ENCODE peak calls at places on chromosomes 4 and X, in ten cellular contexts. X is testis, K is IMR-90, S is A549, N is suprapubic skin, P is GM12878, W is Peyer's patch, H is spleen, F is HepG2, G is tibial nerve. C is an unnamed sample.

GRCh38 chr4:48018112-48018511 is 1.5 kb downstream of the NIPAL1 start:
- DNase-seq in N (no peak), H (no peak), X (no peak), S (no peak), F (no peak), G (no peak), P (no peak), K (no peak), W (no peak), C (no peak)

GRCh38 chrX:72238721-72239475 is at the start of gene ERCC6L:
- DNase-seq in P (peak), H (peak), X (peak), K (peak), W (peak), S (peak), G (peak), F (peak), N (peak), C (peak)

GRCh38 chr4:141195095-141195707 is 25.5 kb upstream of the ZNF330 start:
- DNase-seq in K (no peak), S (no peak), W (no peak), P (no peak), X (no peak), G (no peak), N (no peak), F (no peak), H (no peak), C (peak)

GRCh38 chr4:109014593-109015412 is 251.9 kb upstream of the ETNPPL start:
- DNase-seq in H (no peak), W (no peak), G (no peak), F (no peak), X (no peak), P (no peak), S (no peak), K (no peak), N (no peak), C (no peak)

GRCh38 chr4:185781555-185782215 is 30.3 kb downstream of the SORBS2 start:
- DNase-seq in S (no peak), K (no peak), G (no peak), X (no peak), W (no peak), P (no peak), H (no peak), N (no peak), F (no peak), C (no peak)

GRCh38 chr4:74016068-74016467 is 17.6 kb upstream of the CXCL5 start:
- DNase-seq in S (peak), G (no peak), W (no peak), N (no peak), H (no peak), F (no peak), X (no peak), P (no peak), K (peak), C (no peak)

GRCh38 chr4:54090804-54091623 is 8.9 kb upstream of the GSX2 start:
- DNase-seq in P (no peak), H (no peak), F (peak), W (no peak), S (no peak), N (no peak), X (peak), K (peak), G (no peak), C (peak)

GRCh38 chr4:5888222-5888701 is 4.6 kb downstream of the CRMP1 start:
- DNase-seq in N (no peak), X (no peak), K (no peak), S (no peak), H (no peak), F (no peak), W (no peak), P (no peak), G (no peak), C (no peak)

GRCh38 chr4:144820706-144821105 is 174.8 kb downstream of the HHIP start:
- DNase-seq in W (no peak), N (no peak), H (no peak), S (no peak), K (peak), P (no peak), F (no peak), G (no peak), X (no peak), C (no peak)

GRCh38 chr4:21544410-21544809 is 404.2 kb downstream of the KCNIP4 start:
- DNase-seq in X (peak), W (no peak), P (no peak), K (no peak), F (no peak), N (no peak), G (no peak), S (no peak), H (no peak), C (no peak)

GRCh38 chr4:87025614-87026041 is 90.8 kb downstream of the AFF1 start:
- DNase-seq in F (peak), N (no peak), S (peak), H (no peak), P (peak), X (no peak), G (no peak), W (no peak), K (no peak), C (no peak)

GRCh38 chr4:41832961-41833360 is 84.4 kb upstream of the PHOX2B start:
- DNase-seq in G (no peak), W (no peak), S (no peak), X (no peak), H (no peak), N (no peak), F (no peak), K (no peak), P (no peak), C (no peak)

GRCh38 chr4:188778880-188779279 is 639.6 kb downstream of the TRIML1 start:
- DNase-seq in F (no peak), G (no peak), X (no peak), P (no peak), H (no peak), W (no peak), S (no peak), N (no peak), K (peak), C (no peak)

GRCh38 chrX:43065978-43066377 is 288.0 kb upstream of the PPP1R2C start:
- DNase-seq in X (no peak), K (no peak), S (no peak), H (no peak), G (no peak), N (no peak), F (no peak), P (no peak), W (no peak), C (no peak)

GRCh38 chr4:184409911-184410692 is 64.2 kb downstream of the IRF2 start:
- DNase-seq in N (no peak), S (no peak), F (no peak), K (no peak), H (peak), X (no peak), G (no peak), P (no peak), W (peak), C (no peak)

GRCh38 chrX:128754130-128754529 is 701.9 kb upstream of the ACTRT1 start:
- DNase-seq in W (no peak), H (no peak), N (no peak), P (no peak), S (peak), F (peak), X (no peak), G (no peak), K (no peak), C (no peak)

GRCh38 chr4:70714061-70714468 is 7.7 kb upstream of the RUFY3 start:
- DNase-seq in X (no peak), P (no peak), N (no peak), H (no peak), G (no peak), W (peak), S (no peak), K (peak), F (peak), C (peak)

GRCh38 chr4:120066182-120066524 is 495 bp downstream of the MAD2L1 start:
- DNase-seq in X (no peak), N (no peak), G (no peak), S (no peak), F (peak), H (no peak), K (no peak), W (no peak), P (no peak), C (no peak)

DNA sequence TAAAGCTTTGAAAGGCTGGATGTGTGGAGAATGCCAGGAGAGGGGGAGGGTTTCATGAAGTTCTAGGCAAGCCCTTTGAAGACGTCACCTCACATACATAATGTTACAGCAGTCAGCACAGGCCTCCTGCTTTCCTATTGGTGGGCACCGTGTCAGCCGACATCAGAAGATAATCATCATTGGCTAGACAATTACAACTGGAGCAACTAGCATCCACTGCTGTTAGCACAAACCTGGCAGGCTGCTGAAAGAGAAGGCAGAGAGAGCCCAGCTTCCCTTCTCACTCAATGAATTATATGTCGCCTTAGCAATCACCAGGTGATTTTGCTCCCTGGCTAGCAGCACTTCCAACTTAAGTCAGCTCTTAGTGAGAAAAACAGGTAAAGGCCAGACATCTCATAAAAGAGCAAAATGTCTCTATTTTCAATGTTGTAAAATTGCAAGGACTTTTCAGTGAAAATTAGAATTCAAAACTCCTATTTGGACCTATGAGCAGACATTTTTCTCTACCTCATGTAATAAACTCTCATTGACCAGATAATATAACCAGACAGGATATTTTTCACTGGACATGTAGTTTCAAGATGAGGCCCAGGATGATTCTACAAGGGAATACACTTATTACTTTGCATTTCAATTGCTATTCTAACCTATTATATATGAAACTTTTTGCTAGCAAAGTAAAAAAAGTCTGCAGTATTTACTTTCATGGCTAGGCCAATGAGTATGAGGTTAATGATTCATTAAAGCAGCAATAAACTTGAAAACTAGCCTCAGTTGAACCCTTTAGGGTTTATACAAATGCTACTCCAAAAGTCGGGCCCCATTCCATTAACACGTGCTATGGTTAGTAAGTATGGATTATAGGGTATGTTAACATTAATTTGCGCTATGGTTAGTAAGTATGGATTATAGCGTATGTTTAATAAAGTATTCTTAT is 4.3 kb downstream of the ELOVL6 start:
- DNase-seq in H (peak), G (peak), S (peak), F (peak), N (peak), X (peak), K (peak), P (peak), W (peak), C (peak)
- TF ChIP-seq POLR2A in H (peak), G (no peak), S (peak), F (peak), N (no peak), X (no peak), K (peak), P (peak), W (peak), C (peak)

DNA sequence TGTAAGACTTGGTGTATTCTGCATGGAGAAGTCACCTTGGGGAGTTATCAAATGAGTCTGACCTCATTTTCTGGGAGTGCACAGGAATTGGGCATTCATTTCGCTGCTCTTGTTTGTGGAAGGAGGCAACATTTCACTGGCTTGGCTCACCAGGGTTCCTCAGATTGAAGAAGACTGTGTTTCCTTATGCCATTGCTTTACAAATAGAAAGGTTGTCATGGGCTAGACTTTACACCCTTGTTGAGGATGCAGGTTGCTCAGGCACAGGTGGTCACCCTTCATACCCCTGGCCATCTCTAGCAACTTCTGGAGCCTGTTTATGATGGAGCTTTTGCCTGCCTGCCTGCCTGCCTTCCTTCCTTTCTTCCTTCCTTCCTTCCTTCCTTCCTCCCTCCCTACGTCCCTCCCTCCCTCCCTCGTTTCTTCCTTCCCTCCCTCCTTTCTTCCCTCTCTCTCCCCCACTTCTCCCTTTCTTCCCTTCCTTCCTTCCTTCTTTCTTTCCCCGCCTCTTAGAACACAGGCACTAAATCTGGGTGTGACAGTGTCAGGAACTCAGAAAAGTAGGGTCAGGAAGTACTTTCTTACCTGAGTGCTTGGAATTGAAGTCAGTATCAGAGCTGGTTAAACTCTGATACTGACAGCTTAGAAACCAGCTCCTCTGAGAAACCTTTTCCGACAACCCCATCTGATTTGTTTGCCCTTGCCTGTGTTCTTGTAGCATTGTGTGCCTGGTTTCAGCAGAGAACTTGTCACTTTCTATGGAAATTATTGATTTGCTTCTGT is 114.2 kb downstream of the AASDH start:
- DNase-seq in K (no peak), G (no peak), W (no peak), N (no peak), F (no peak), H (no peak), P (no peak), S (no peak), X (no peak), C (no peak)
- TF ChIP-seq POLR2A in K (no peak), G (no peak), W (peak), N (no peak), F (no peak), H (no peak), P (no peak), S (no peak), X (no peak), C (no peak)

DNA sequence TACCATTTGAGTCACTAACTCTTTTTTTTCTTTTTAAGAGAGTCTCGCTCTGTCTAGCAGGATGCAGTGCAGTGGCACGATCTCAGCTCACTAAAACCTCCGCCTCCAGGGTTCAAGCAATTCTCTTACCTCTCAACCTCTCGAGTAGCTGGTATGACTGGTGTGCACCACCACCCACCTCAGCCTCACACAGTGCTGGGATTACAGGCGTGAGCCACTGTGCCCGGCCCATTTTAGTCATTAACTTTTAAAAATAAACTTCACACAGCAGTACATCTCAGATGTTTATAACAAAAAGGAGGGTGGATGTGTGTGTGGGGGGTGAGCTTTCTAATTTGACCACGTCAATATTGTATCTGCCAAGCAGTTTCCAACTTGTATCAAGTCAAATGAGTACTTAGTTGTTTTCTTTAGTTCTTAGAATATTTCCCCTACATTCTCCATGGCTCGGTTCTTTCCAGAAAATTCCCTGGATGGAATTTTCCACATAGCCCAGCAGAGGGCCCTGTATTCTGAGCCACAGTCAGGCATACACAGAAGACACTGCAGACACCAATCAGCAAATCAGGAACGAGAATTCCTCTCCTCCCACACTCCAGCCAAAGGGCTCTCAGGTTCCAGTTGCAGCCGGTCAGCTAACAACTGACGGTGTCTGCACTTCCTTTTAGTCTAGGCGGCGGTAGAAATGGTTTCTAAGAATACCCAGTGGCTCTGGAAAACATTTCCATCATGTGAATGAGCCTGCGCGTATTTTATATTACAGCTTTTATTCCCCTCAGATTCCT is 20.1 kb upstream of the ARAF start:
- DNase-seq in K (peak), X (peak), H (no peak), S (peak), P (no peak), W (peak), N (peak), G (peak), F (peak), C (peak)
- TF ChIP-seq POLR2A in K (no peak), X (no peak), H (no peak), S (peak), P (no peak), W (peak), N (no peak), G (no peak), F (no peak), C (peak)

GRCh38 chrX:130264573-130264972 is 4.1 kb downstream of the ZNF280C start:
- DNase-seq in H (no peak), G (no peak), S (peak), P (no peak), N (no peak), X (no peak), F (no peak), W (no peak), K (peak), C (no peak)

GRCh38 chrX:130263016-130263415 is 5.7 kb downstream of the ZNF280C start:
- DNase-seq in N (no peak), F (no peak), W (no peak), K (peak), X (no peak), P (no peak), G (no peak), S (peak), H (no peak), C (no peak)

GRCh38 chrX:130268500-130269170 is at the start of gene ZNF280C:
- DNase-seq in W (peak), F (peak), H (peak), P (peak), K (peak), X (peak), N (peak), G (peak), S (peak), C (peak)
- TF ChIP-seq POLR2A in W (peak), F (peak), H (peak), P (peak), K (peak), X (no peak), N (peak), G (peak), S (peak), C (peak)

C was measured in body of pancreas.